ENCODE peak calls at places on chromosome 17, in five cellular contexts. Q is LoVo; X is activated effector memory CD4-positive, alpha-beta T cell treated with anti-CD3 and anti-CD28 coated beads, Interleukin-2, amount 50 U/mL, for 16 hours; W is endodermal cell; U is K562. I is an unnamed sample.

GRCh38 chr17:42702446-42702845 is 20.1 kb downstream of the CNTNAP1 start:
- DNase-seq in X (no peak), U (no peak), W (no peak), Q (no peak), I (no peak)

GRCh38 chr17:301681-302299 is 50.8 kb downstream of the RPH3AL start:
- DNase-seq in Q (no peak), W (no peak), X (no peak), U (no peak), I (peak)

GRCh38 chr17:82030470-82031302 is 792 bp upstream of the RAC3 start:
- DNase-seq in Q (no peak), U (peak), W (peak), X (peak), I (peak)

GRCh38 chr17:28173801-28174200 is 131.3 kb downstream of the NLK start:
- DNase-seq in X (no peak), W (no peak), U (peak), Q (no peak), I (no peak)

GRCh38 chr17:34980681-34981537 is 597 bp downstream of the LIG3 start:
- DNase-seq in W (peak), Q (peak), U (peak), X (peak), I (peak)

GRCh38 chr17:47663997-47664941 is 14.6 kb downstream of the KPNB1 start:
- DNase-seq in X (peak), Q (peak), U (peak), W (peak), I (peak)

GRCh38 chr17:9598661-9599060 is 22.2 kb downstream of the CFAP52 start:
- DNase-seq in Q (no peak), X (no peak), U (no peak), W (no peak), I (no peak)

GRCh38 chr17:15900871-15901270 is 44.1 kb upstream of the ADORA2B start:
- DNase-seq in W (peak), X (no peak), Q (no peak), U (no peak), I (no peak)

GRCh38 chr17:9878791-9879525 is 26.1 kb downstream of the RCVRN start:
- DNase-seq in Q (no peak), X (no peak), U (no peak), W (no peak), I (peak)

GRCh38 chr17:32870969-32871368 is 6.0 kb downstream of the MYO1D start:
- DNase-seq in W (no peak), Q (no peak), X (no peak), U (no peak), I (no peak)

GRCh38 chr17:70040336-70040735 is 34.7 kb upstream of the KCNJ16 start:
- DNase-seq in X (no peak), W (no peak), Q (no peak), U (no peak), I (no peak)

GRCh38 chr17:49575524-49576120 is at the start of gene NXPH3:
- DNase-seq in X (peak), Q (peak), U (peak), W (peak), I (no peak)

GRCh38 chr17:17108681-17109049 is 66.4 kb downstream of the MPRIP start:
- DNase-seq in U (no peak), W (peak), Q (no peak), X (no peak), I (no peak)

GRCh38 chr17:34703533-34703932 is 124.2 kb downstream of the TMEM132E start:
- DNase-seq in X (no peak), U (peak), Q (peak), W (peak), I (no peak)

GRCh38 chr17:65633988-65634387 is 72.5 kb upstream of the AXIN2 start:
- DNase-seq in Q (peak), X (no peak), U (no peak), W (no peak), I (peak)

GRCh38 chr17:9842057-9842758 is 16.5 kb downstream of the GLP2R start:
- DNase-seq in Q (no peak), U (no peak), W (peak), X (no peak), I (no peak)

GRCh38 chr17:52376137-52376536 is 217.6 kb upstream of the CA10 start:
- DNase-seq in W (peak), U (no peak), X (no peak), Q (no peak), I (no peak)

I was measured in PC-9.